ENCODE peak calls at places on chromosomes 1 and 21, in eight cellular contexts. J is ascending aorta, E is cardiac fibroblast, U is GM20000, H is AG09309, Q is GM12865, T is GM06990, C is suprapubic skin. M is an unnamed sample.

GRCh38 chr1:238681021-238681420 is 705.3 kb upstream of the CHRM3 start:
- DNase-seq in J (no peak), E (peak), T (no peak), Q (no peak), H (no peak), C (no peak), U (no peak), M (no peak)

GRCh38 chr1:47611992-47612391 is 174.1 kb downstream of the FOXD2 start:
- DNase-seq in T (no peak), E (no peak), Q (no peak), J (no peak), H (no peak), U (no peak), C (no peak), M (no peak)

GRCh38 chr1:108719654-108720435 is 7.1 kb downstream of the FNDC7 start:
- DNase-seq in T (no peak), J (no peak), H (peak), C (no peak), Q (no peak), U (no peak), E (peak), M (no peak)

GRCh38 chr1:173628888-173629287 is 6.2 kb upstream of the TEX50 start:
- DNase-seq in H (no peak), U (no peak), C (no peak), J (no peak), T (no peak), E (peak), Q (no peak), M (no peak)

GRCh38 chr1:32242341-32242851 is 4.6 kb upstream of the FAM167B start:
- DNase-seq in J (no peak), H (no peak), E (peak), C (no peak), Q (peak), U (peak), T (peak), M (no peak)

GRCh38 chr1:212205843-212206242 is 79.4 kb upstream of the PPP2R5A start:
- DNase-seq in E (peak), Q (no peak), J (no peak), T (no peak), U (no peak), H (no peak), C (no peak), M (no peak)

GRCh38 chr21:31182231-31183129 is 144.2 kb upstream of the KRTAP19-8 start:
- DNase-seq in U (no peak), Q (no peak), C (no peak), H (no peak), J (no peak), T (no peak), E (no peak), M (no peak)

GRCh38 chr21:46662765-46663500 is 27.5 kb downstream of the PRMT2 start:
- DNase-seq in E (no peak), C (no peak), H (no peak), U (no peak), J (no peak), Q (no peak), T (no peak), M (no peak)

GRCh38 chr1:183870351-183871077 is 65.6 kb downstream of the RGL1 start:
- DNase-seq in H (no peak), U (no peak), T (no peak), C (peak), Q (no peak), J (peak), E (peak), M (no peak)

GRCh38 chr1:108645479-108646184 is 15.3 kb downstream of the HENMT1 start:
- DNase-seq in C (no peak), J (no peak), T (no peak), Q (no peak), U (no peak), H (no peak), E (no peak), M (no peak)

GRCh38 chr1:202274611-202275010 is 67.1 kb downstream of the UBE2T start:
- DNase-seq in E (peak), J (no peak), H (no peak), Q (peak), C (peak), T (no peak), U (peak), M (no peak)

GRCh38 chr1:24202556-24202955 is 15.5 kb upstream of the IFNLR1 start:
- DNase-seq in E (no peak), T (no peak), U (no peak), J (no peak), C (no peak), Q (no peak), H (no peak), M (no peak)

GRCh38 chr21:38859852-38860251 is 54.1 kb downstream of the ETS2 start:
- DNase-seq in E (no peak), T (no peak), U (no peak), Q (no peak), C (no peak), J (no peak), H (no peak), M (no peak)

GRCh38 chr1:51968632-51969031 is 21.9 kb downstream of the RAB3B start:
- DNase-seq in J (no peak), E (no peak), U (no peak), Q (no peak), T (no peak), H (no peak), C (no peak), M (no peak)

GRCh38 chr1:156489166-156489934 is 11.2 kb downstream of the MEF2D start:
- DNase-seq in U (no peak), Q (peak), E (no peak), T (peak), C (no peak), H (no peak), J (no peak), M (no peak)

GRCh38 chr1:246435421-246436041 is 71.5 kb downstream of the SMYD3 start:
- DNase-seq in U (no peak), E (peak), H (no peak), C (no peak), T (no peak), Q (no peak), J (no peak), M (no peak)
- TF ChIP-seq CTCF in U (no peak), E (no peak), H (no peak), C (no peak), T (no peak), Q (no peak), J (no peak), M (no peak)

GRCh38 chr1:12279728-12280469 is 50.1 kb downstream of the VPS13D start:
- DNase-seq in H (no peak), T (no peak), J (no peak), E (no peak), C (no peak), U (no peak), Q (no peak), M (no peak)

GRCh38 chr1:12275370-12275769 is 45.5 kb downstream of the VPS13D start:
- DNase-seq in C (no peak), J (no peak), T (no peak), H (no peak), U (peak), E (peak), Q (peak), M (no peak)

GRCh38 chr1:12272770-12273169 is 42.9 kb downstream of the VPS13D start:
- DNase-seq in J (no peak), U (no peak), H (no peak), C (no peak), Q (no peak), E (no peak), T (no peak), M (no peak)

GRCh38 chr1:12278998-12279397 is 49.2 kb downstream of the VPS13D start:
- DNase-seq in E (no peak), C (no peak), T (no peak), U (no peak), J (no peak), H (no peak), Q (no peak), M (no peak)

GRCh38 chr1:12276225-12276624 is 46.4 kb downstream of the VPS13D start:
- DNase-seq in T (no peak), E (peak), Q (peak), C (no peak), U (no peak), H (no peak), J (no peak), M (no peak)
- TF ChIP-seq CTCF in T (peak), E (peak), Q (peak), C (peak), U (no peak), H (peak), J (peak), M (no peak)

DNA sequence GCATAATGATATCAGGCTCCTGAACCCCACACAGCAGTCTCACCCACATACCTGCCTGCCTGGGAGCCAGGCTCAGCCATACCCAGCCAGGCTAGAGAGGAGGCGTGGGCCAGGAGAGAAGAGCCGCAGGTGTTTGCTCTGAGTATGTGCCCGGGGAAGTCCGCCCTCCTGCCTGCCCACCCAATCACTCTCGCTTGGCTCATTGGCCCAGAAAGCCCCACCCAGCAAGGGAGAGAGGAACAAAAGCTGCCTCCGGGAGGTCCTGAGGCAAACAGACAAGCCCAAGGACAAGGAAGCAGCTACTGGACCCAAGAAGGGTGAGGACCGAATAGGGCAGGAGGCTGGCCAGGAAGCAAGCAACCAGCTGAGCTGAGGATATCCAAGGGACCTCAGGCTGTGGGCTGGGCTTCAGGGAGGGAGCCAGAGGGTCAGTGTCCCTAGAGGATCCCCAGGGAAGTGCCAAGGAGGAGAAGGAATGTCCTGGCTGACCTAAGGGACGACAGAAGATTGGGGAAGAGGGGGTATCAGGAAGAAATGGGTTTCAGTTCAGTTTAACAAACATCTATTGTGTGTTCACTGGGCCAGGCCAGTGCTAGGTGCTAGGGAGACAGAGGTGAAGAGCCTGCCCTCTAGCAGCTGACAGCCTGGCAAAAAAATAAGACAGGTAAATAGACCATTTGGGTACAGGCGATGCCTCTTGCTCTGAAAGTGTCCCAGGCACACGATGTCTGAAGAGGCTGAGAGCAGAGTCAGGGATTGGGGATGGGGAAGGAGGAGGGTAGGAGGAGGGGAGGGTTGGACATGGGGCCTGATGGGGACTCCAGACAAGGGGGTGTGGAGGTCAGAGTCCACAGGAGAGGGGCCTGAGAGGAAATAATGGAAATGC is at the start of gene GJB4:
- DNase-seq in U (no peak), E (no peak), C (no peak), Q (no peak), J (no peak), T (no peak), H (no peak), M (no peak)
- TF ChIP-seq CTCF in U (no peak), E (no peak), C (no peak), Q (no peak), J (no peak), T (no peak), H (no peak), M (no peak)

GRCh38 chr1:228494391-228494790 is 7.2 kb downstream of the RNF187 start:
- DNase-seq in Q (no peak), H (no peak), C (no peak), U (no peak), T (no peak), E (no peak), J (no peak), M (no peak)

GRCh38 chr1:228496084-228496483 is 8.9 kb downstream of the RNF187 start:
- DNase-seq in C (no peak), Q (no peak), T (no peak), J (no peak), E (no peak), H (no peak), U (no peak), M (no peak)

GRCh38 chr1:228494044-228494353 is 6.8 kb downstream of the RNF187 start:
- DNase-seq in C (no peak), H (no peak), U (no peak), T (no peak), E (no peak), Q (no peak), J (no peak), M (no peak)

GRCh38 chr1:228494970-228495853 is 8.0 kb downstream of the RNF187 start:
- DNase-seq in U (no peak), T (no peak), H (no peak), Q (no peak), E (no peak), C (no peak), J (no peak), M (no peak)

DNA sequence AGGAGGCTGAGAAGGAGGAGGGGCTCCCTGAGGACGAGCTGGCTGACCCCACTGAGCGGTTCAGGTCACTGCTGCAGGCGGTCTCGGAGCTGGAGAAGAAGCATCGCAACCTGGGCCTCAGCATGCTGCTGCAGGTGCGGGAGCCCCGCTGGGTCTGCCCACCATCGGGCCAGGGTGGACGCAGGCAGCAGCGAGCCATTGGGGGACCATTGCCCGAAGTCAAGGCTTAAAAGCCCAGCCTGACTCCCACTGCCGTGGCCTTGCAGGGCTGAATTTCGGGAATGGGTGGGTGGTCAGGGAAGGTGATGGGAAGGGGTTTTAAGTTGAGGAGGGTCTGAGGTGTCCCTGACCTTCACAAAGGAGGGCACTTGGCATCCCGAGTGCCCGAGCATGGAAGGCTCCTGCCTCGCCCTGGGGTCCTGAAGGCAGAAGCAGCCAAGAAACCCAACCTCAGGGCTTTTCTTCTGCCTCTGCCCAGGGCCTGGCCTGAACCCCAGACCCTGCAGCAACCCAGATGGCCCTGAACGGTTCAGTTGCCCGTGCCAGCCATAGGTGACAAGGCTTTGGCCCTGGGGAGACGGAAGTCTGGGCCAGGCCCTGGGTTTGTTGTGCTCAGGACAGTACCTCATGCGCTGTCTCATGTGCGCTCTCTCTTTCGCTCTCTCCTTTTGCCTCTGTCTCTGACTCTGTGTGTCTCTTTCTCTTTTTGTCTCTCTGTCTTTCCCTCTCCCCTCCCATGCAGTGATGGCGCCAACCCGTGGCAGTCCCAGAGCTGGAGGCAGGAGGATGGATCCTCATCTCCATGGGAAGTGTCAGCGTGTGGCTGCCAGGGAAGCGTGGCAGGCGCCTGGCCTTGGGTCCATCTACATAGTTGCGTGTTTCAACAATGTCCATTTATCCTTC is 6.2 kb downstream of the RNF187 start:
- DNase-seq in H (no peak), Q (no peak), U (no peak), E (no peak), J (no peak), C (no peak), T (no peak), M (no peak)
- TF ChIP-seq CTCF in H (no peak), Q (no peak), U (no peak), E (no peak), J (no peak), C (no peak), T (no peak), M (no peak)

GRCh38 chr1:94532077-94532476 is 9.5 kb downstream of the F3 start:
- DNase-seq in Q (no peak), J (no peak), H (no peak), C (no peak), E (no peak), U (no peak), T (no peak), M (no peak)
- TF ChIP-seq CTCF in Q (no peak), J (no peak), H (no peak), C (no peak), E (no peak), U (no peak), T (no peak), M (no peak)

DNA sequence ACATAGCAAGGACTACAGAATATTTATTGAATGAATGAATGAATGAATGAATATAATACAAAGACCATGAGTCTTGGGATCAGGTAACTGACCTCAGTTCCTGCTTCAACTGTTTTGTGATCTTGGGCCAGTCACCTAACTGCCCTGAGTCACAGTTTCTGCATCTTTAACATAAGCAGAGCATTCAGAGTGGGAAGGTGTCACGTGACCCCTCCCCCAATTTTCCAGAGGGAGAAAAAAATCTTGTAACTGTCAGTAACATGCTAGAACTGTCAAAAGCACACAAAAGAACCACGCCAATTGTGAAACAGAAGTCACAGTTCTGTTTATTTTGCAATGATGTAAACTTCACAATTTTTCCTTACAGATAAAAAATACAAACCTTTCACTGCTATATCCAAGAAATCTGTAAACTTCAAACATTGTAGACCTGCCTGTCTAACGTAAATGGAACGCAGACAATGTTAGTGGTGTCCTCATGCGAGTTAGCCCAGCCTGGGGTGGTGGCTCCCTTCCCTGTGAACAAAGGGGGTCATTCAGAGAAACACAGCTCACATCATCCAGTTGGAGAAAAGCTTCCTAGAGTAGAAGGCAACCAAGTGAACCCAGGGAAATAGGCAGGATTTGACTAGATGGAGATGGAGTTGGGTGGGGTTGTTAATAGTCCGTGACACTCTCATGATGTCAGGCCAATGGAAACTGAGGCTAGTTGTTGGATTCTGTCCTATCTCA is 211.8 kb upstream of the ZC3H12A start:
- DNase-seq in U (no peak), Q (no peak), J (no peak), H (no peak), T (no peak), C (no peak), E (no peak), M (no peak)
- TF ChIP-seq CTCF in U (no peak), Q (no peak), J (no peak), H (no peak), T (no peak), C (no peak), E (no peak), M (no peak)

GRCh38 chr1:118300808-118301207 is 115.8 kb upstream of the SPAG17 start:
- DNase-seq in Q (no peak), T (no peak), E (no peak), U (no peak), J (no peak), H (no peak), C (no peak), M (no peak)

GRCh38 chr1:118303534-118303933 is 118.5 kb upstream of the SPAG17 start:
- DNase-seq in H (no peak), E (no peak), J (no peak), C (no peak), Q (no peak), U (no peak), T (no peak), M (no peak)

GRCh38 chr1:118302145-118302544 is 117.1 kb upstream of the SPAG17 start:
- DNase-seq in E (no peak), J (no peak), H (no peak), Q (no peak), C (no peak), T (no peak), U (no peak), M (no peak)

GRCh38 chr1:118304722-118305344 is 119.8 kb upstream of the SPAG17 start:
- DNase-seq in J (no peak), C (no peak), U (no peak), H (no peak), Q (peak), T (no peak), E (peak), M (no peak)
- TF ChIP-seq CTCF in J (no peak), C (no peak), U (no peak), H (peak), Q (peak), T (peak), E (peak), M (peak)